ENCODE peak calls at places on chromosome 17, in six cellular contexts. One of them, this sample, is unnamed.

GRCh38 chr17:438191-438590 is 85.6 kb upstream of the RPH3AL start:
- DNase-seq in psoas muscle: no peak
- DNase-seq in A549: no peak
- DNase-seq in H9: no peak
- DNase-seq in stomach: no peak
- DNase-seq in suprapubic skin: no peak
- DNase-seq in this sample: no peak

GRCh38 chr17:63113167-63113566 is 147.1 kb downstream of the TANC2 start:
- DNase-seq in psoas muscle: no peak
- DNase-seq in A549: peak; percentile 22
- DNase-seq in H9: no peak
- DNase-seq in stomach: no peak
- DNase-seq in suprapubic skin: no peak
- DNase-seq in this sample: no peak

GRCh38 chr17:49291929-49292328 is 61.3 kb upstream of the PHOSPHO1 start:
- DNase-seq in psoas muscle: no peak
- DNase-seq in A549: no peak
- DNase-seq in H9: no peak
- DNase-seq in stomach: no peak
- DNase-seq in suprapubic skin: no peak
- DNase-seq in this sample: no peak

GRCh38 chr17:48578616-48579560 is 738 bp upstream of the HOXB4 start:
- DNase-seq in psoas muscle: no peak
- DNase-seq in A549: no peak
- DNase-seq in H9: no peak
- DNase-seq in stomach: no peak
- DNase-seq in suprapubic skin: no peak
- DNase-seq in this sample: no peak

GRCh38 chr17:10756604-10757003 is 26.8 kb upstream of the TMEM220 start:
- DNase-seq in psoas muscle: no peak
- DNase-seq in A549: no peak
- DNase-seq in H9: no peak
- DNase-seq in stomach: peak; percentile 61
- DNase-seq in suprapubic skin: no peak
- DNase-seq in this sample: no peak

GRCh38 chr17:19769946-19770652 is 22.0 kb upstream of the ALDH3A1 start:
- DNase-seq in psoas muscle: no peak
- DNase-seq in A549: no peak
- DNase-seq in H9: no peak
- DNase-seq in stomach: no peak
- DNase-seq in suprapubic skin: no peak
- DNase-seq in this sample: no peak

GRCh38 chr17:3213587-3213986 is 6.1 kb downstream of the OR1A1 start:
- DNase-seq in psoas muscle: no peak
- DNase-seq in A549: peak; percentile 25
- DNase-seq in H9: peak; percentile 34
- DNase-seq in stomach: no peak
- DNase-seq in suprapubic skin: no peak
- DNase-seq in this sample: no peak

GRCh38 chr17:2893422-2893914 is 97.2 kb downstream of the RAP1GAP2 start:
- DNase-seq in psoas muscle: no peak
- DNase-seq in A549: no peak
- DNase-seq in H9: peak; percentile 30
- DNase-seq in stomach: peak; percentile 90
- DNase-seq in suprapubic skin: no peak
- DNase-seq in this sample: no peak

GRCh38 chr17:1591474-1592090 is 29.0 kb upstream of the PITPNA start:
- DNase-seq in psoas muscle: no peak
- DNase-seq in A549: no peak
- DNase-seq in H9: no peak
- DNase-seq in stomach: no peak
- DNase-seq in suprapubic skin: no peak
- DNase-seq in this sample: no peak

GRCh38 chr17:63775420-63775819 is 1.4 kb downstream of the DDX42 start:
- DNase-seq in psoas muscle: no peak
- DNase-seq in A549: no peak
- DNase-seq in H9: no peak
- DNase-seq in stomach: no peak
- DNase-seq in suprapubic skin: no peak
- DNase-seq in this sample: no peak

GRCh38 chr17:44247346-44248219 is 20.4 kb downstream of the SLC4A1 start:
- DNase-seq in psoas muscle: peak; percentile 77
- DNase-seq in A549: no peak
- DNase-seq in H9: no peak
- DNase-seq in stomach: peak; percentile 34
- DNase-seq in suprapubic skin: no peak
- DNase-seq in this sample: no peak

GRCh38 chr17:48615963-48616718 is 1.0 kb upstream of the HOXB8 start:
- DNase-seq in psoas muscle: no peak
- DNase-seq in A549: no peak
- DNase-seq in H9: no peak
- DNase-seq in stomach: no peak
- DNase-seq in suprapubic skin: no peak
- DNase-seq in this sample: no peak

GRCh38 chr17:62706598-62707424 is 79.3 kb downstream of the MRC2 start:
- DNase-seq in psoas muscle: no peak
- DNase-seq in A549: no peak
- DNase-seq in H9: peak; percentile 26
- DNase-seq in stomach: no peak
- DNase-seq in suprapubic skin: peak; percentile 69
- DNase-seq in this sample: no peak

GRCh38 chr17:37747222-37747621 is 2.4 kb upstream of the HNF1B start:
- DNase-seq in psoas muscle: no peak
- DNase-seq in A549: no peak
- DNase-seq in H9: no peak
- DNase-seq in stomach: no peak
- DNase-seq in suprapubic skin: no peak
- DNase-seq in this sample: no peak

GRCh38 chr17:3788200-3788599 is 12.8 kb downstream of the ITGAE start:
- DNase-seq in psoas muscle: no peak
- DNase-seq in A549: no peak
- DNase-seq in H9: no peak
- DNase-seq in stomach: no peak
- DNase-seq in suprapubic skin: no peak
- DNase-seq in this sample: no peak

GRCh38 chr17:74728033-74728701 is 8.9 kb upstream of the RAB37 start:
- DNase-seq in psoas muscle: no peak
- DNase-seq in A549: no peak
- DNase-seq in H9: no peak
- DNase-seq in stomach: no peak
- DNase-seq in suprapubic skin: no peak
- DNase-seq in this sample: no peak

GRCh38 chr17:79892457-79893236 is 53.4 kb upstream of the CBX4 start:
- DNase-seq in psoas muscle: no peak
- DNase-seq in A549: no peak
- DNase-seq in H9: no peak
- DNase-seq in stomach: peak; percentile 78
- DNase-seq in suprapubic skin: no peak
- DNase-seq in this sample: peak; percentile 56

GRCh38 chr17:5793899-5794298 is 209.6 kb upstream of the NLRP1 start:
- DNase-seq in psoas muscle: no peak
- DNase-seq in A549: no peak
- DNase-seq in H9: peak; percentile 85
- DNase-seq in stomach: no peak
- DNase-seq in suprapubic skin: no peak
- DNase-seq in this sample: no peak

GRCh38 chr17:55458977-55459376 is 37.3 kb upstream of the MMD start:
- DNase-seq in psoas muscle: no peak
- DNase-seq in A549: peak; percentile 61
- DNase-seq in H9: no peak
- DNase-seq in stomach: no peak
- DNase-seq in suprapubic skin: no peak
- DNase-seq in this sample: no peak

GRCh38 chr17:4786516-4786915 is 352 bp upstream of the VMO1 start:
- DNase-seq in psoas muscle: no peak
- DNase-seq in A549: no peak
- DNase-seq in H9: no peak
- DNase-seq in stomach: no peak
- DNase-seq in suprapubic skin: no peak
- DNase-seq in this sample: no peak

GRCh38 chr17:48043171-48043570 is 5.0 kb upstream of the NFE2L1 start:
- DNase-seq in psoas muscle: no peak
- DNase-seq in A549: no peak
- DNase-seq in H9: no peak
- DNase-seq in stomach: no peak
- DNase-seq in suprapubic skin: no peak
- DNase-seq in this sample: no peak

GRCh38 chr17:311119-311848 is 41.3 kb downstream of the RPH3AL start:
- DNase-seq in psoas muscle: peak; percentile 22
- DNase-seq in A549: no peak
- DNase-seq in H9: no peak
- DNase-seq in stomach: no peak
- DNase-seq in suprapubic skin: no peak
- DNase-seq in this sample: no peak

GRCh38 chr17:76139801-76140660 is 1.0 kb downstream of the FOXJ1 start:
- DNase-seq in psoas muscle: peak; percentile 51
- DNase-seq in A549: no peak
- DNase-seq in H9: peak; percentile 64
- DNase-seq in stomach: no peak
- DNase-seq in suprapubic skin: no peak
- DNase-seq in this sample: peak; percentile 71

GRCh38 chr17:74274060-74274702 is at the start of gene DNAI2:
- DNase-seq in psoas muscle: no peak
- DNase-seq in A549: no peak
- DNase-seq in H9: peak; percentile 83
- DNase-seq in stomach: no peak
- DNase-seq in suprapubic skin: no peak
- DNase-seq in this sample: no peak

GRCh38 chr17:81193051-81193410 is 27.0 kb upstream of the AATK start:
- DNase-seq in psoas muscle: no peak
- DNase-seq in A549: no peak
- DNase-seq in H9: no peak
- DNase-seq in stomach: no peak
- DNase-seq in suprapubic skin: no peak
- DNase-seq in this sample: no peak

GRCh38 chr17:8632087-8632486 is 1.6 kb upstream of the MYH10 start:
- DNase-seq in psoas muscle: no peak
- DNase-seq in A549: no peak
- DNase-seq in H9: peak; percentile 71
- DNase-seq in stomach: no peak
- DNase-seq in suprapubic skin: no peak
- DNase-seq in this sample: no peak

GRCh38 chr17:45022655-45023339 is 28.6 kb downstream of the DCAKD start:
- DNase-seq in psoas muscle: no peak
- DNase-seq in A549: no peak
- DNase-seq in H9: no peak
- DNase-seq in stomach: no peak
- DNase-seq in suprapubic skin: no peak
- DNase-seq in this sample: no peak

GRCh38 chr17:6843241-6843890 is 11.8 kb upstream of the TEKT1 start:
- DNase-seq in psoas muscle: no peak
- DNase-seq in A549: peak; percentile 74
- DNase-seq in H9: no peak
- DNase-seq in stomach: no peak
- DNase-seq in suprapubic skin: no peak
- DNase-seq in this sample: no peak

GRCh38 chr17:79075433-79075805 is 795 bp downstream of the ENGASE start:
- DNase-seq in psoas muscle: no peak
- DNase-seq in A549: no peak
- DNase-seq in H9: no peak
- DNase-seq in stomach: no peak
- DNase-seq in suprapubic skin: no peak
- DNase-seq in this sample: no peak

GRCh38 chr17:64095144-64095882 is 34.6 kb downstream of the ERN1 start:
- DNase-seq in psoas muscle: no peak
- DNase-seq in A549: no peak
- DNase-seq in H9: peak; percentile 61
- DNase-seq in stomach: peak; percentile 40
- DNase-seq in suprapubic skin: no peak
- DNase-seq in this sample: peak; percentile 41

GRCh38 chr17:58666858-58667267 is 25.0 kb downstream of the TEX14 start:
- DNase-seq in psoas muscle: peak; percentile 71
- DNase-seq in A549: peak; percentile 94
- DNase-seq in H9: peak; percentile 41
- DNase-seq in stomach: peak; percentile 74
- DNase-seq in suprapubic skin: no peak
- DNase-seq in this sample: peak; percentile 74

GRCh38 chr17:19986941-19987714 is 9.5 kb upstream of the AKAP10 start:
- DNase-seq in psoas muscle: no peak
- DNase-seq in A549: no peak
- DNase-seq in H9: peak; percentile 62
- DNase-seq in stomach: no peak
- DNase-seq in suprapubic skin: no peak
- DNase-seq in this sample: no peak

GRCh38 chr17:63335818-63336217 is 110.3 kb downstream of the CYB561 start:
- DNase-seq in psoas muscle: no peak
- DNase-seq in A549: no peak
- DNase-seq in H9: no peak
- DNase-seq in stomach: no peak
- DNase-seq in suprapubic skin: no peak
- DNase-seq in this sample: no peak

DNA sequence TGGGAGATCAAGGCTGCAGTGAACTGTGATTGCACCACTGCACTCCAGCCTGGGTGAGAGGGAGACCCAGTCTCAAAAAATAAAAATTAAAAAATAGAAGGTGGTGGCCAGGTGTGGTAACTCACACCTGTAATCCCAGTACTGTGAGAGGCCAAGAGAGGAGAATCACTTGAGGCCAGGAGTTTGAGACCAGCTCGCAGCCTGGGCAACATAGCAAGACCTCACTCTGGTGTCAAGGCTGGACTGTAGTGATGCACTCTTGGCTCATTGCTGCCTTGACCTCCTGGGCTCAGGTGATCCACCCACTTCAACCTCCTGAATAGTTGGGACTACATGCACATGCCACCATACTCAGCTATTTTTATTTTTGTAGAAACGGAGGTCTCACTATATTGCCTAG is 13.3 kb downstream of the RFFL start:
- DNase-seq in psoas muscle: no peak
- DNase-seq in A549: no peak
- DNase-seq in H9: no peak
- DNase-seq in stomach: no peak
- DNase-seq in suprapubic skin: no peak
- DNase-seq in this sample: no peak
- H3K4me1 ChIP-seq in psoas muscle: peaks cover 28% of the 10 kb centered on the region
- H3K4me1 ChIP-seq in A549: peaks cover 64% of the 10 kb centered on the region
- H3K4me1 ChIP-seq in H9: no peaks in the 10 kb centered on the region
- H3K4me1 ChIP-seq in stomach: peaks cover 47% of the 10 kb centered on the region
- H3K4me1 ChIP-seq in suprapubic skin: peaks cover 27% of the 10 kb centered on the region
- H3K4me1 ChIP-seq in this sample: peaks cover 10% of the 10 kb centered on the region

GRCh38 chr17:35575759-35576158 is 2.6 kb downstream of the PEX12 start:
- DNase-seq in psoas muscle: no peak
- DNase-seq in A549: no peak
- DNase-seq in H9: no peak
- DNase-seq in stomach: no peak
- DNase-seq in suprapubic skin: no peak
- DNase-seq in this sample: no peak
- TF ChIP-seq CTCF in psoas muscle: no peak
- TF ChIP-seq CTCF in A549: no peak
- TF ChIP-seq CTCF in H9: no peak
- TF ChIP-seq CTCF in stomach: no peak
- TF ChIP-seq CTCF in suprapubic skin: no peak
- TF ChIP-seq CTCF in this sample: no peak

GRCh38 chr17:68599091-68599872 is 1.9 kb downstream of the FAM20A start:
- DNase-seq in psoas muscle: no peak
- DNase-seq in A549: no peak
- DNase-seq in H9: no peak
- DNase-seq in stomach: no peak
- DNase-seq in suprapubic skin: no peak
- DNase-seq in this sample: no peak
- H3K4me1 ChIP-seq in psoas muscle: no peaks in the 10 kb centered on the region
- H3K4me1 ChIP-seq in A549: peaks cover 5% of the 10 kb centered on the region
- H3K4me1 ChIP-seq in H9: peaks cover 5% of the 10 kb centered on the region
- H3K4me1 ChIP-seq in stomach: peaks cover 35% of the 10 kb centered on the region
- H3K4me1 ChIP-seq in suprapubic skin: peaks cover 57% of the 10 kb centered on the region
- H3K4me1 ChIP-seq in this sample: peaks cover 6% of the 10 kb centered on the region

GRCh38 chr17:28335201-28335958 is at the start of the genes IFT20 and TNFAIP1:
- DNase-seq in psoas muscle: peak; percentile 100
- DNase-seq in A549: peak; percentile 100
- DNase-seq in H9: peak; percentile 100
- DNase-seq in stomach: peak; percentile 98
- DNase-seq in suprapubic skin: peak; percentile 99
- DNase-seq in this sample: peak; percentile 99
- TF ChIP-seq CTCF in psoas muscle: no peak
- TF ChIP-seq CTCF in A549: no peak
- TF ChIP-seq CTCF in H9: no peak
- TF ChIP-seq CTCF in stomach: no peak
- TF ChIP-seq CTCF in suprapubic skin: no peak
- TF ChIP-seq CTCF in this sample: no peak

This sample was measured in lung.